ENCODE peak calls at places on chromosome 19, in eight cellular contexts. C is IMR-90, L is K562, U is HCT116, O is A549, F is GM12878, J is SK-N-SH, M is H1. A is an unnamed sample.

GRCh38 chr19:55370305-55370988 is at the start of gene IL11:
- DNase-seq in U (no peak), C (peak), L (no peak), O (peak), F (no peak), M (no peak), J (no peak), A (no peak)

GRCh38 chr19:49217382-49217781 is 59.8 kb downstream of the TRPM4 start:
- DNase-seq in F (no peak), J (no peak), C (peak), U (no peak), O (no peak), L (no peak), M (no peak), A (no peak)

GRCh38 chr19:406999-407491 is 1.9 kb downstream of the C2CD4C start:
- DNase-seq in M (peak), C (no peak), L (peak), O (no peak), F (no peak), U (no peak), J (peak), A (no peak)

GRCh38 chr19:33394006-33394722 is 20.7 kb downstream of the CEBPG start:
- DNase-seq in L (no peak), C (peak), F (no peak), O (no peak), U (no peak), M (no peak), J (no peak), A (peak)

GRCh38 chr19:48391100-48392005 is at the start of gene KDELR1:
- DNase-seq in U (no peak), O (peak), C (peak), L (peak), F (no peak), M (peak), J (peak), A (peak)

GRCh38 chr19:8423821-8424223 is 10.7 kb downstream of the MARCHF2 start:
- DNase-seq in O (peak), J (peak), U (peak), M (no peak), F (no peak), C (peak), L (peak), A (peak)

GRCh38 chr19:48874309-48875135 is 2.3 kb downstream of the PPP1R15A start:
- DNase-seq in F (no peak), U (no peak), L (peak), C (peak), J (no peak), M (no peak), O (peak), A (no peak)

GRCh38 chr19:28652790-28653189 is 560.2 kb downstream of the UQCRFS1 start:
- DNase-seq in L (no peak), O (no peak), U (no peak), J (no peak), M (no peak), F (no peak), C (no peak), A (no peak)

GRCh38 chr19:17681505-17682125 is 6.5 kb downstream of the UNC13A start:
- DNase-seq in M (peak), C (peak), L (peak), U (no peak), F (no peak), J (no peak), O (no peak), A (no peak)

GRCh38 chr19:19078801-19079200 is 15.0 kb downstream of the SLC25A42 start:
- DNase-seq in J (no peak), F (no peak), L (no peak), O (no peak), C (no peak), M (no peak), U (no peak), A (no peak)

GRCh38 chr19:35521124-35521743 is 6.9 kb downstream of the SBSN start:
- DNase-seq in C (no peak), M (no peak), J (no peak), O (no peak), U (no peak), F (no peak), L (no peak), A (no peak)
- TF ChIP-seq RAD21 in C (no peak), M (peak), J (no peak), O (no peak), U (no peak), F (no peak), L (no peak), A (no peak)

GRCh38 chr19:45528149-45528743 is 21.0 kb downstream of the VASP start:
- DNase-seq in F (no peak), O (no peak), C (peak), U (no peak), J (no peak), L (peak), M (peak), A (no peak)
- TF ChIP-seq RAD21 in F (no peak), O (no peak), C (no peak), U (no peak), J (no peak), L (no peak), M (no peak), A (no peak)

GRCh38 chr19:51948979-51949378 is 21.7 kb downstream of the ZNF613 start:
- DNase-seq in U (no peak), F (no peak), J (peak), M (no peak), O (no peak), C (peak), L (no peak), A (no peak)

GRCh38 chr19:51946602-51947001 is 19.3 kb downstream of the ZNF613 start:
- DNase-seq in J (no peak), F (no peak), C (no peak), U (no peak), O (no peak), M (no peak), L (no peak), A (no peak)

DNA sequence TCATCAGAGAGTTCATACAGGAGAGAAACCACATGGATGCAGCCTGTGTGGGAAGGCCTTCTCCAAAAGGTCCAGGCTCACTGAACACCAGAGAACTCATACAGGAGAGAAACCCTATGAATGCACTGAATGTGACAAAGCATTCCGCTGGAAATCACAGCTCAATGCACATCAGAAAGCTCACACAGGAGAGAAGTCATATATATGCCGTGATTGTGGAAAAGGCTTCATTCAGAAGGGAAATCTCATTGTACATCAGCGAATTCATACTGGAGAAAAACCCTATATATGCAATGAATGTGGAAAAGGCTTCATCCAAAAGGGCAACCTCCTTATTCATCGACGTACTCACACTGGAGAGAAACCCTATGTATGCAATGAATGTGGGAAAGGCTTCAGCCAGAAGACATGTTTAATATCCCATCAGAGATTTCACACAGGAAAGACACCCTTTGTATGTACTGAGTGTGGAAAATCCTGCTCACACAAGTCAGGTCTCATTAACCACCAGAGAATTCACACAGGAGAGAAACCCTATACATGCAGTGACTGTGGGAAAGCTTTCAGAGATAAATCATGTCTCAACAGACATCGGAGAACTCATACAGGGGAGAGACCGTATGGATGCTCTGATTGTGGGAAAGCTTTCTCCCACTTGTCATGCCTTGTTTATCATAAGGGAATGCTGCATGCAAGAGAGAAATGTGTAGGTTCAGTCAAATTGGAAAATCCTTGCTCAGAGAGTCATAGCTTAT is 17.7 kb downstream of the ZNF613 start:
- DNase-seq in O (no peak), U (no peak), M (no peak), C (no peak), F (no peak), J (no peak), L (no peak), A (no peak)
- TF ChIP-seq RAD21 in O (no peak), U (no peak), M (no peak), C (no peak), F (no peak), J (no peak), L (no peak), A (no peak)

GRCh38 chr19:39160523-39160861 is 34.9 kb downstream of the PAK4 start:
- DNase-seq in F (no peak), M (no peak), C (peak), L (no peak), O (no peak), U (no peak), J (no peak), A (no peak)
- TF ChIP-seq RAD21 in F (no peak), M (no peak), C (no peak), L (no peak), O (no peak), U (no peak), J (no peak), A (no peak)

DNA sequence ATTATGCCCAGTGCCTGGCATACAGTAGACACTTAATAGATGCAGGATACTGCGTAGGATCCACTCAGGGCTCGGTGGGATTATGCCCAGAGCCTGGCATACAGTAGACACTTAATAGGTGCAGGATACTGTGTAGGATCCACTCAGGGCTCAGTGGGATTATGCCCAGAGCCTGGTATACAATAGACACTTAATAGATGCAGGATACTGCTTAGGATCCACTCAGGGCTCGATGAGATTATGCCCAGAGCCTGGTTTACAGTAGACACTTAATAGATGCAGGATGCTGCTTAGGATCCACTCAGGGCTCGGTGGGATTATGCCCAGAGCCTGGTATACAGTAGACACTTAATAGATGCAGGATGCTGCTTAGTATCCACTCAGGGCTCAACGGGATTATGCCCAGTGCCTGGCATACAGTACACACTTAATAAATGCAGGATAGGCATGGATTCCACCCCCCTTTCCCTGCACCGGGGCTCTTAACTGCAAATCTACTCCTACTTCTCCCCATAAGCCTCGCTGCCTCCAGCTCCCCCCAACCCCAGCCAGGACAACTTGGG is 24.9 kb downstream of the SMIM24 start:
- DNase-seq in O (no peak), F (no peak), M (no peak), C (no peak), U (no peak), L (no peak), J (peak), A (no peak)
- TF ChIP-seq RAD21 in O (no peak), F (no peak), M (no peak), C (no peak), U (no peak), L (no peak), J (no peak), A (no peak)

DNA sequence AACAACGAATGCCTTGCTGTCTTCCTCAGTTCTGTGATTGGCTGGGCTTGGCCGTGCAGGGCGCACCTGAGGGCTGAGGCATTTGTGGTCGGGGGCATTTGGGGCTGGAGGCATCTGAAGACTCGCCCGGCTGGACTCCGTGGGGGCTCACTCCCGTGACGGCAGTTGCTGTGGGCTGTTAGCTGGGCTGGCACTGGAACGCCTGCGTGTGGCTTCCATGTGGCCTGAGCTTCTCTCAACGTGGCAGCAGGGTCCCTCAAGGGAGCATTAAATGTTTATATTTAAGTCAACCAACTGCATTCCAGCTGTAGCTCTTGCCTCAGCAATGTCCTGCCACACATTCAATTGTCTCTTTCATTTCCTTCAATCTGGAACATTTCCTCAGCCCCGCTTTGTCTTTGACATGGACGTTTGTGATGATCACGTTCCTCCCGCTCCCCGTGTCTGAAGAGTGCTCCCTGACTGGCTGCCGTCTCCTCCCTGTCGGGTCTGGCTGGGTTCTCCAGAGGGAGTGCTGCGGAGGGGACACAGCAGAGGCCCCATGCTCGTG is 21.0 kb downstream of the CCDC8 start:
- DNase-seq in F (no peak), C (peak), M (no peak), U (no peak), J (no peak), O (no peak), L (no peak), A (no peak)
- TF ChIP-seq RAD21 in F (no peak), C (no peak), M (no peak), U (no peak), J (no peak), O (no peak), L (no peak), A (no peak)

A was measured in HepG2.